ENCODE peak calls at places on chromosome 13, in nine cellular contexts. N is ELR; X is WTC11; V is T-helper 2 cell; L is stimulated activated CD4-positive, alpha-beta T cell treated with anti-CD3 and anti-CD28 coated beads, Interleukin-12 subunit alpha, Interleukin-12 subunit beta, amount 100 ng/mL, for 48 hours; E is AG04450; M is HCEC 1CT; K is HT-29; P is NCI-H1092 treated with DMSO at 0.1 percent for 48 hours. Y is an unnamed sample.

GRCh38 chr13:71320452-71320851 is 546.6 kb downstream of the DACH1 start:
- DNase-seq in N (peak; percentile 48), X (peak; percentile 16), V (no peak), L (no peak), E (peak; percentile 7), M (no peak), K (peak; percentile 56), P (no peak), Y (peak; percentile 9)

GRCh38 chr13:48123827-48124226 is 28.9 kb upstream of the MED4 start:
- DNase-seq in N (no peak), X (no peak), V (no peak), L (no peak), E (no peak), M (no peak), K (no peak), P (no peak), Y (no peak)

GRCh38 chr13:94534171-94534570 is 54.7 kb upstream of the DCT start:
- DNase-seq in N (peak; percentile 37), X (no peak), V (no peak), L (no peak), E (no peak), M (peak; percentile 30), K (no peak), P (no peak), Y (no peak)

GRCh38 chr13:77325371-77325941 is 1.4 kb downstream of the MYCBP2 start:
- DNase-seq in N (peak; percentile 30), X (no peak), V (peak; percentile 30), L (no peak), E (no peak), M (peak; percentile 18), K (peak; percentile 4), P (no peak), Y (no peak)

GRCh38 chr13:98775844-98776598 is 23.5 kb upstream of the SLC15A1 start:
- DNase-seq in N (peak; percentile 96), X (no peak), V (no peak), L (no peak), E (no peak), M (peak; percentile 67), K (peak; percentile 98), P (no peak), Y (no peak)

GRCh38 chr13:68697551-68697950 is 1410.1 kb upstream of the ATXN8OS start:
- DNase-seq in N (peak; percentile 40), X (no peak), V (no peak), L (no peak), E (no peak), M (no peak), K (no peak), P (no peak), Y (no peak)

GRCh38 chr13:98315466-98315865 is 138.4 kb upstream of the RNF113B start:
- DNase-seq in N (no peak), X (no peak), V (no peak), L (no peak), E (no peak), M (no peak), K (peak; percentile 31), P (no peak), Y (no peak)

GRCh38 chr13:72150502-72150901 is 283.5 kb upstream of the DACH1 start:
- DNase-seq in N (no peak), X (no peak), V (no peak), L (no peak), E (no peak), M (no peak), K (no peak), P (no peak), Y (no peak)

GRCh38 chr13:19601749-19602725 is 31.4 kb upstream of the MPHOSPH8 start:
- DNase-seq in N (peak; percentile 64), X (peak; percentile 69), V (peak; percentile 8), L (no peak), E (no peak), M (peak; percentile 39), K (peak; percentile 85), P (peak; percentile 60), Y (no peak)

GRCh38 chr13:77820431-77821149 is 98.0 kb downstream of the EDNRB start:
- DNase-seq in N (peak; percentile 18), X (peak; percentile 12), V (no peak), L (no peak), E (no peak), M (no peak), K (peak; percentile 25), P (no peak), Y (no peak)

Y was measured in fibroblast of the conjunctiva.